ENCODE peak calls at places on chromosomes 1 and 21, in five cellular contexts. X is stimulated activated CD4-positive, alpha-beta T cell treated with anti-CD3 and anti-CD28 coated beads, Interleukin-1b, Interleukin-23, amount 100 ng/mL, for 24 hours; B is AG09319; V is RKO; Z is BE2C. N is an unnamed sample.

GRCh38 chr1:82034812-82035211 is 234.1 kb downstream of the ADGRL2 start:
- DNase-seq in X (no peak), B (no peak), V (no peak), Z (no peak), N (no peak)

GRCh38 chr1:156497078-156497742 is 3.4 kb downstream of the MEF2D start:
- DNase-seq in X (no peak), B (no peak), V (no peak), Z (no peak), N (no peak)

GRCh38 chr1:54929700-54930099 is 42.7 kb upstream of the DHCR24 start:
- DNase-seq in X (no peak), B (no peak), V (no peak), Z (no peak), N (no peak)

GRCh38 chr1:18796950-18797349 is 62.5 kb downstream of the TAS1R2 start:
- DNase-seq in X (no peak), B (no peak), V (no peak), Z (no peak), N (no peak)

GRCh38 chr1:112511897-112512296 is 3.1 kb downstream of the WNT2B start:
- DNase-seq in X (no peak), B (no peak), V (no peak), Z (no peak), N (no peak)

GRCh38 chr1:168330285-168330684 is 49.6 kb downstream of the TBX19 start:
- DNase-seq in X (no peak), B (no peak), V (peak), Z (no peak), N (no peak)

GRCh38 chr21:35738342-35738961 is 321.9 kb downstream of the SETD4 start:
- DNase-seq in X (no peak), B (no peak), V (no peak), Z (no peak), N (no peak)

GRCh38 chr1:150842964-150843363 is 33.4 kb downstream of the ARNT start:
- DNase-seq in X (no peak), B (no peak), V (no peak), Z (no peak), N (no peak)

GRCh38 chr1:22944656-22945055 is 28.0 kb downstream of the LACTBL1 start:
- DNase-seq in X (no peak), B (no peak), V (no peak), Z (no peak), N (no peak)

GRCh38 chr1:77036560-77036959 is 169.3 kb downstream of the ST6GALNAC5 start:
- DNase-seq in X (no peak), B (no peak), V (peak), Z (no peak), N (no peak)

GRCh38 chr1:5982868-5983267 is 9.4 kb downstream of the NPHP4 start:
- DNase-seq in X (no peak), B (no peak), V (no peak), Z (no peak), N (no peak)

GRCh38 chr1:200558866-200559459 is 61.6 kb downstream of the KIF14 start:
- DNase-seq in X (no peak), B (peak), V (peak), Z (peak), N (peak)

GRCh38 chr21:25997788-25998611 is 172.6 kb downstream of the APP start:
- DNase-seq in X (no peak), B (no peak), V (no peak), Z (no peak), N (peak)

GRCh38 chr1:236147068-236147467 is 4.7 kb downstream of the GPR137B start:
- DNase-seq in X (no peak), B (no peak), V (no peak), Z (no peak), N (peak)

GRCh38 chr1:32991386-32991785 is 26.8 kb upstream of the RNF19B start:
- DNase-seq in X (no peak), B (no peak), V (no peak), Z (no peak), N (no peak)

GRCh38 chr1:6012529-6013318 is 20.5 kb upstream of the NPHP4 start:
- DNase-seq in X (no peak), B (no peak), V (no peak), Z (no peak), N (no peak)

GRCh38 chr1:21811875-21812305 is at the start of gene LDLRAD2:
- DNase-seq in X (no peak), B (no peak), V (no peak), Z (no peak), N (no peak)

GRCh38 chr1:8720347-8720746 is 97.1 kb downstream of the RERE start:
- DNase-seq in X (no peak), B (no peak), V (no peak), Z (no peak), N (no peak)

GRCh38 chr1:207181838-207182237 is 77.8 kb downstream of the C4BPA start:
- DNase-seq in X (no peak), B (no peak), V (no peak), Z (no peak), N (peak)

GRCh38 chr21:37266515-37267221 is 466 bp downstream of the VPS26C start:
- DNase-seq in X (no peak), B (no peak), V (peak), Z (peak), N (peak)

GRCh38 chr1:223771814-223772770 is 59.8 kb downstream of the CAPN2 start:
- DNase-seq in X (no peak), B (no peak), V (peak), Z (peak), N (peak)

GRCh38 chr1:6177681-6178380 is 2.3 kb downstream of the CHD5 start:
- DNase-seq in X (no peak), B (no peak), V (no peak), Z (no peak), N (no peak)

GRCh38 chr1:156012051-156012817 is 8.5 kb downstream of the SSR2 start:
- DNase-seq in X (no peak), B (no peak), V (no peak), Z (no peak), N (no peak)

GRCh38 chr1:169809370-169810095 is 14.8 kb upstream of the METTL18 start:
- DNase-seq in X (no peak), B (peak), V (peak), Z (peak), N (peak)

GRCh38 chr1:165717918-165718515 is 19.7 kb upstream of the ALDH9A1 start:
- DNase-seq in X (no peak), B (no peak), V (peak), Z (peak), N (peak)

GRCh38 chr1:12315126-12315525 is 85.3 kb downstream of the VPS13D start:
- DNase-seq in X (no peak), B (peak), V (no peak), Z (no peak), N (no peak)

GRCh38 chr1:61100578-61100977 is 18.2 kb downstream of the NFIA start:
- DNase-seq in X (no peak), B (no peak), V (no peak), Z (no peak), N (no peak)

GRCh38 chr1:212287261-212287895 is 2.2 kb downstream of the PPP2R5A start:
- DNase-seq in X (no peak), B (no peak), V (peak), Z (no peak), N (no peak)